ENCODE peak calls at places on chromosomes 2 and 18, in five cellular contexts. E, R, Q, I and A are unnamed samples.

GRCh38 chr2:235917506-235917905 is 250.7 kb downstream of the GBX2 start:
- DNase-seq in I (no peak), E (no peak), R (no peak), Q (no peak), A (no peak)

GRCh38 chr2:173059941-173060575 is 15.6 kb upstream of the MAP3K20 start:
- DNase-seq in R (no peak), E (no peak), I (no peak), Q (peak; percentile 74), A (no peak)

GRCh38 chr2:38155025-38155424 is 79.1 kb upstream of the CYP1B1 start:
- DNase-seq in E (no peak), R (no peak), Q (no peak), I (no peak), A (no peak)

GRCh38 chr18:49031511-49032188 is 80.9 kb upstream of the SMAD7 start:
- DNase-seq in R (no peak), Q (peak; percentile 42), I (no peak), E (no peak), A (no peak)

GRCh38 chr2:40097691-40098376 is 318.8 kb upstream of the THUMPD2 start:
- DNase-seq in E (no peak), I (no peak), Q (no peak), R (no peak), A (peak; percentile 67)

GRCh38 chr18:22813648-22814328 is 119.3 kb upstream of the RBBP8 start:
- DNase-seq in I (no peak), Q (peak; percentile 60), E (no peak), R (no peak), A (peak; percentile 36)

GRCh38 chr2:148643998-148644884 is at the start of gene EPC2:
- DNase-seq in R (peak; percentile 56), E (peak; percentile 89), Q (peak; percentile 84), I (peak; percentile 88), A (peak; percentile 85)

GRCh38 chr18:26014462-26014861 is 76.0 kb downstream of the SS18 start:
- DNase-seq in I (no peak), Q (no peak), R (no peak), E (no peak), A (no peak)

GRCh38 chr2:237410949-237411635 is 2.9 kb downstream of the COL6A3 start:
- DNase-seq in R (no peak), I (no peak), Q (no peak), E (no peak), A (no peak)

GRCh38 chr18:28204154-28204553 is 27.2 kb upstream of the CDH2 start:
- DNase-seq in E (no peak), I (no peak), Q (no peak), R (no peak), A (peak; percentile 56)

GRCh38 chr18:22221350-22221749 is 52.0 kb downstream of the GATA6 start:
- DNase-seq in E (no peak), I (no peak), Q (no peak), R (no peak), A (no peak)

GRCh38 chr2:71889991-71890684 is 257.5 kb downstream of the CYP26B1 start:
- DNase-seq in I (no peak), E (no peak), R (no peak), Q (no peak), A (peak; percentile 54)

GRCh38 chr2:184316911-184317310 is 281.4 kb upstream of the ZNF804A start:
- DNase-seq in E (no peak), I (no peak), Q (no peak), R (no peak), A (no peak)

GRCh38 chr2:107553534-107553933 is 273.2 kb upstream of the RGPD4 start:
- DNase-seq in E (no peak), I (no peak), Q (peak; percentile 62), R (no peak), A (no peak)

GRCh38 chr2:178419123-178419522 is 31.9 kb downstream of the PRKRA start:
- DNase-seq in R (no peak), I (no peak), Q (no peak), E (no peak), A (peak; percentile 44)

GRCh38 chr2:182435754-182436153 is 8.9 kb upstream of the PDE1A start:
- DNase-seq in R (no peak), E (no peak), Q (no peak), I (no peak), A (peak; percentile 54)

GRCh38 chr18:67408240-67408639 is 108.3 kb downstream of the DSEL start:
- DNase-seq in I (no peak), E (no peak), Q (no peak), R (no peak), A (no peak)

GRCh38 chr2:226802573-226802972 is 3.0 kb upstream of the IRS1 start:
- DNase-seq in Q (peak; percentile 93), E (no peak), I (no peak), R (no peak), A (peak; percentile 90)

GRCh38 chr2:111168528-111168929 is 47.8 kb downstream of the BCL2L11 start:
- DNase-seq in I (no peak), R (no peak), E (no peak), Q (peak; percentile 22), A (peak; percentile 68)

GRCh38 chr2:86512034-86512433 is 51.2 kb downstream of the CHMP3 start:
- DNase-seq in E (no peak), Q (no peak), I (no peak), R (no peak), A (no peak)

GRCh38 chr18:36095936-36096519 is 28.7 kb upstream of the RPRD1A start:
- DNase-seq in Q (peak; percentile 78), I (peak; percentile 18), R (no peak), E (no peak), A (peak; percentile 71)

GRCh38 chr2:24632175-24632574 is 141.1 kb downstream of the NCOA1 start:
- DNase-seq in Q (no peak), R (no peak), I (no peak), E (no peak), A (no peak)

GRCh38 chr2:138948070-138948539 is 167.9 kb upstream of the NXPH2 start:
- DNase-seq in Q (peak; percentile 9), I (no peak), E (no peak), R (no peak), A (peak; percentile 97)

GRCh38 chr2:217789003-217789735 is 213.6 kb downstream of the TNS1 start:
- DNase-seq in R (peak; percentile 39), E (peak; percentile 83), Q (peak; percentile 88), I (peak; percentile 81), A (peak; percentile 65)

GRCh38 chr18:21955757-21956652 is 213.4 kb upstream of the GATA6 start:
- DNase-seq in I (peak; percentile 59), R (no peak), E (peak; percentile 67), Q (peak; percentile 87), A (peak; percentile 65)

GRCh38 chr2:141618457-141618856 is 512.4 kb downstream of the LRP1B start:
- DNase-seq in R (no peak), E (no peak), I (no peak), Q (no peak), A (no peak)

GRCh38 chr2:208092093-208092832 is 32.1 kb downstream of the CRYGD start:
- DNase-seq in E (no peak), R (no peak), I (no peak), Q (no peak), A (no peak)

GRCh38 chr2:29218071-29218470 is 102.9 kb downstream of the CLIP4 start:
- DNase-seq in R (no peak), I (no peak), Q (no peak), E (no peak), A (no peak)

GRCh38 chr18:68735498-68736343 is 20.8 kb upstream of the TMX3 start:
- DNase-seq in R (no peak), I (peak; percentile 35), E (no peak), Q (peak; percentile 64), A (peak; percentile 59)

GRCh38 chr2:206113148-206113547 is 27.2 kb upstream of the INO80D start:
- DNase-seq in R (no peak), E (no peak), I (no peak), Q (no peak), A (no peak)

GRCh38 chr2:206116278-206116677 is 30.3 kb upstream of the INO80D start:
- DNase-seq in R (no peak), E (no peak), Q (no peak), I (no peak), A (no peak)

GRCh38 chr2:206115026-206115578 is 29.1 kb upstream of the INO80D start:
- DNase-seq in E (no peak), Q (no peak), R (no peak), I (no peak), A (no peak)

DNA sequence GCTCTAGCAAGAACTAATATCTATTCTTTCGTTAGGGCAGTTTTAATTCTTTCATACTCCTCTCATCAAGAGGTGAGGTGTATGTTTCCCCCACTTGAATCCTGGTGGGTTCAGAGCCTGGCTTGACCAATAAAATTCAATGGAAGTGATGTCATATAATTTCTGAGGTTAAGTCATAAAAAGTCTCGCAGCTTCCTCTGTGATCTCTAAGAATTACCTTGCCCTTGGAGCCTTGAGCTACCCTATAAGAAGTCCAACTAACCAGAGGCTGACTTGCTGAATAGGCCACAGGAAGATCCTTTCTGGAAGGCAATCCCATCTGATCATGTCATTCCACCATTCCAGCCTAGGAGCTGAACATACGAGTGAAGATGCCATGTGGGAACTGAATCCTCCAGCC is 26.1 kb upstream of the INO80D start:
- DNase-seq in E (no peak), R (no peak), I (no peak), Q (no peak), A (no peak)
- H3K4ac ChIP-seq in E (no peak overlapping the region), R (no peak overlapping the region), I (no peak overlapping the region), Q (no peak overlapping the region), A (no peak overlapping the region)

DNA sequence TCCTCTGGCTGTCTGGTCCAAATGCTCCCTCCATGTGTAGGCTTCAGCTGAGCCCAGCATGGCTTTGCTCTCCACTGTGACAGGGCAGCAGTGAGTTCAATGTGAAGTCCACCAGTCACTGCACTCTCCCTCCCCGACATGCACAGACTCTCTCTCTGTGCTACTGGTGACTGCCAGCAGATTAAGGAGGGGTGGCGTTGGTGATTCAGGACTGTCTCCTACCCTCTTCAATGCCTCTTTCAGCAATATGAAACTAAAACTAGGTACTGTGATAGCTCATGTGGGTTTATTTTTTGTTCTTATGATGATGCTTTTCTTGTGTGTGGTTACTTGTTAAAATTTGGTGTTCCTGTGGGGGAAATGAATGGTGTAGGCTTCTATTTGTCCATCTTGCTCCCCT is 201.0 kb upstream of the RBMS1 start:
- DNase-seq in I (no peak), R (no peak), E (no peak), Q (no peak), A (no peak)
- H2BK12ac ChIP-seq in I (no peak overlapping the region), R (no peak overlapping the region), E (no peak overlapping the region), Q (peak overlapping the region; percentile 63), A (peak overlapping the region; percentile 83)

DNA sequence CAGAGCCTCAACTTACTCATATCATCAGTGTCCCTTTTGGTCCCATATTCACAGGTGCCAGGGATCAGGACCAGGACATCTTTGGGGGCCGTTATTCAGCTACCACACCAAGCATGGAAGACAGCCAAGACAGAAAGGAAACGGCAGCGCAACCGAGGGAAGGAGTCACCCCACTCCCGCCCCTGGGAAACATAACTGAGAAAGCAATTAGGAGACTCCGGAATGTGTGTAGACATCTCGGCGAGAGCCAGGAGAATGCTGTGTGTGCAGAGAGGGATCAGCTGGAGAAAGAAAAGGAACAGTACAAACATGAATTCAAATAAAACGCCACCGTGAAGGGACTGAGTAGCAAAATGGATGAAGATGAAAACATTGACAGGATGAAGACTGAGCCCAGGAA is 13.4 kb upstream of the BOK start:
- DNase-seq in R (no peak), I (no peak), E (no peak), Q (no peak), A (peak; percentile 40)
- H4K91ac ChIP-seq in R (no peak overlapping the region), I (no peak overlapping the region), E (no peak overlapping the region), Q (no peak overlapping the region), A (no peak overlapping the region)

DNA sequence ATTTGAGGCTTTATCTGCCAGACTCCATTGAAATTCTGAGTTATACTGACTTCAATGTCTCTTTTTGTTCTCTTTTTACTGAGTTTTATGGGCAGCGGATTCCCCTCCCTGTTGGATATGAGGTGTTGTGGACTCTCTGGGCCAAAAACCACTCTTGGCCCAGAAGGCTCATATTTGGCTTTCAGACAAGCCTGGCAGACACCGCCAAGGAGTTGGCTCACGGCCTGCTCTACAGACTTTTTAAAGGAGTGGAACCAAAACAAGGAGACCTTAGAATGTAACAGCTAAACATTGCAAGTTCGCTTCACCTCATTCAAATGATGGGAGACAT is 206.4 kb upstream of the NCKAP5 start:
- DNase-seq in R (no peak), Q (no peak), I (no peak), E (no peak), A (no peak)
- H3K4ac ChIP-seq in R (no peak overlapping the region), Q (no peak overlapping the region), I (no peak overlapping the region), E (no peak overlapping the region), A (no peak overlapping the region)